ENCODE peak calls at places on chromosomes 5 and 9, in ten cellular contexts. W, Z, M, J, V, D, F, S, G and N are unnamed samples.

GRCh38 chr5:53411388-53411787 is 69.0 kb upstream of the FST start:
- DNase-seq in F (no peak), V (no peak), M (no peak), W (no peak), S (no peak), J (no peak), D (no peak), Z (no peak), G (no peak), N (no peak)

GRCh38 chr5:24999732-25000131 is 355.0 kb upstream of the CDH10 start:
- DNase-seq in F (no peak), V (no peak), D (no peak), Z (no peak), W (no peak), J (no peak), G (no peak), M (no peak), S (no peak), N (no peak)

GRCh38 chr5:132425975-132426524 is 56.5 kb downstream of the SLC22A5 start:
- DNase-seq in W (no peak), S (no peak), D (no peak), M (no peak), F (no peak), G (no peak), J (no peak), V (no peak), Z (no peak), N (no peak)

GRCh38 chr5:96758621-96759020 is 49.1 kb downstream of the ERAP1 start:
- DNase-seq in W (no peak), J (no peak), V (no peak), F (no peak), S (no peak), D (no peak), M (no peak), G (no peak), Z (no peak), N (no peak)

GRCh38 chr5:117188207-117188606 is 613.6 kb upstream of the SEMA6A start:
- DNase-seq in F (no peak), J (no peak), V (no peak), Z (no peak), S (no peak), W (no peak), D (no peak), G (no peak), M (no peak), N (no peak)

GRCh38 chr5:114782217-114782616 is 387.5 kb downstream of the TRIM36 start:
- DNase-seq in W (no peak), S (no peak), F (no peak), M (no peak), G (no peak), J (no peak), D (no peak), V (no peak), Z (no peak), N (no peak)

GRCh38 chr5:111813520-111813919 is 56.5 kb upstream of the NREP start:
- DNase-seq in S (no peak), F (no peak), G (no peak), M (no peak), V (no peak), Z (no peak), W (no peak), D (no peak), J (no peak), N (no peak)

GRCh38 chr5:177354716-177355115 is 3.0 kb upstream of the RGS14 start:
- DNase-seq in S (no peak), V (no peak), W (no peak), Z (no peak), G (no peak), J (no peak), F (no peak), D (no peak), M (no peak), N (no peak)

GRCh38 chr9:99237356-99237755 is 15.3 kb downstream of the SEC61B start:
- DNase-seq in S (no peak), G (no peak), D (no peak), V (no peak), Z (no peak), J (no peak), M (no peak), F (no peak), W (no peak), N (no peak)

GRCh38 chr5:135072357-135073247 is 38.6 kb upstream of the PITX1 start:
- DNase-seq in Z (no peak), M (no peak), G (no peak), D (peak; percentile 50), J (no peak), F (no peak), V (no peak), S (no peak), W (no peak), N (no peak)

GRCh38 chr5:175860531-175861045 is 10.8 kb upstream of the CPLX2 start:
- DNase-seq in V (no peak), J (no peak), D (no peak), M (no peak), W (no peak), G (no peak), S (no peak), F (no peak), Z (no peak), N (no peak)

GRCh38 chr9:89920901-89921300 is 316.1 kb downstream of the GADD45G start:
- DNase-seq in J (no peak), F (no peak), V (no peak), D (no peak), S (no peak), G (no peak), W (no peak), M (no peak), Z (no peak), N (no peak)

GRCh38 chr9:87494970-87495471 is 2.6 kb upstream of the DAPK1 start:
- DNase-seq in V (no peak), Z (no peak), J (no peak), S (peak; percentile 53), D (no peak), M (no peak), W (no peak), F (no peak), G (no peak), N (no peak)

GRCh38 chr9:97845130-97845529 is 7.9 kb upstream of the FOXE1 start:
- DNase-seq in G (no peak), D (no peak), M (no peak), V (no peak), F (no peak), W (no peak), Z (no peak), J (no peak), S (no peak), N (no peak)

GRCh38 chr9:16223074-16223871 is 647.2 kb downstream of the BNC2 start:
- DNase-seq in W (no peak), Z (no peak), D (no peak), S (no peak), V (no peak), M (no peak), G (no peak), F (no peak), J (no peak), N (no peak)

GRCh38 chr9:35733109-35733541 is 659 bp downstream of the CREB3 start:
- DNase-seq in M (no peak), V (no peak), J (peak; percentile 79), Z (no peak), S (peak; percentile 75), D (no peak), G (peak; percentile 41), F (no peak), W (peak; percentile 79), N (no peak)

GRCh38 chr5:108521841-108522506 is 140.1 kb upstream of the FBXL17 start:
- DNase-seq in Z (no peak), D (no peak), J (peak; percentile 18), F (peak; percentile 45), G (peak; percentile 58), V (no peak), W (peak; percentile 52), S (peak; percentile 32), M (no peak), N (peak; percentile 6)

GRCh38 chr9:6942406-6942805 is 184.6 kb downstream of the KDM4C start:
- DNase-seq in Z (no peak), J (no peak), G (no peak), W (no peak), D (no peak), V (no peak), F (no peak), M (no peak), S (no peak), N (no peak)

GRCh38 chr5:18985397-18985796 is 1002.6 kb downstream of the CDH18 start:
- DNase-seq in J (no peak), M (no peak), W (no peak), G (peak; percentile 38), Z (no peak), F (no peak), D (no peak), V (no peak), S (no peak), N (no peak)

GRCh38 chr5:125189451-125190051 is 443.1 kb upstream of the ZNF608 start:
- DNase-seq in D (no peak), Z (no peak), F (no peak), G (no peak), J (no peak), V (no peak), M (no peak), S (no peak), W (peak; percentile 2), N (no peak)

GRCh38 chr9:73148447-73148937 is 3.2 kb upstream of the ANXA1 start:
- DNase-seq in G (no peak), M (no peak), V (no peak), F (no peak), Z (no peak), W (no peak), J (no peak), D (no peak), S (no peak), N (no peak)

GRCh38 chr9:136720251-136720886 is 8.0 kb downstream of the DIPK1B start:
- DNase-seq in M (no peak), F (no peak), V (no peak), J (no peak), S (no peak), Z (no peak), D (no peak), G (peak; percentile 71), W (no peak), N (no peak)
- H3K27ac ChIP-seq in M (peak overlapping the region; percentile 60), F (no peak overlapping the region), V (no peak overlapping the region), J (no peak overlapping the region), S (no peak overlapping the region), Z (peak overlapping the region; percentile 11), D (no peak overlapping the region), G (peak overlapping the region; percentile 78), W (no peak overlapping the region), N (no peak overlapping the region)

GRCh38 chr5:162796507-162796906 is 640.9 kb upstream of the CCNG1 start:
- DNase-seq in F (no peak), J (no peak), D (no peak), M (no peak), G (no peak), V (no peak), S (no peak), Z (no peak), W (no peak), N (no peak)
- H3K9me3 ChIP-seq in F (peaks cover 11% of the 10 kb centered on the region), J (no peaks in the 10 kb centered on the region), D (peaks cover 6% of the 10 kb centered on the region), M (no peaks in the 10 kb centered on the region), G (no peaks in the 10 kb centered on the region), V (peaks cover 3% of the 10 kb centered on the region), S (no peaks in the 10 kb centered on the region), Z (no peaks in the 10 kb centered on the region), W (peaks cover 21% of the 10 kb centered on the region), N (no peaks in the 10 kb centered on the region)

GRCh38 chr9:26504057-26504456 is 388.5 kb downstream of the CAAP1 start:
- DNase-seq in G (no peak), M (no peak), Z (no peak), W (no peak), V (no peak), D (no peak), J (no peak), S (no peak), F (no peak), N (no peak)
- H3K27ac ChIP-seq in G (no peak overlapping the region), M (no peak overlapping the region), Z (no peak overlapping the region), W (no peak overlapping the region), V (no peak overlapping the region), D (no peak overlapping the region), J (no peak overlapping the region), S (no peak overlapping the region), F (no peak overlapping the region), N (no peak overlapping the region)

GRCh38 chr5:2255915-2256645 is 373.4 kb upstream of the IRX4 start:
- DNase-seq in G (no peak), F (no peak), D (no peak), S (no peak), M (no peak), J (no peak), V (no peak), Z (no peak), W (no peak), N (no peak)
- H3K9me3 ChIP-seq in G (no peaks in the 10 kb centered on the region), F (peaks cover 77% of the 10 kb centered on the region), D (no peaks in the 10 kb centered on the region), S (no peaks in the 10 kb centered on the region), M (no peaks in the 10 kb centered on the region), J (no peaks in the 10 kb centered on the region), V (no peaks in the 10 kb centered on the region), Z (no peaks in the 10 kb centered on the region), W (no peaks in the 10 kb centered on the region), N (no peaks in the 10 kb centered on the region)